ENCODE peak calls at places on chromosome 6, in five cellular contexts. M, U, L, S and Z are unnamed samples.

GRCh38 chr6:81938991-81939773 is 186.7 kb upstream of the TENT5A start:
- DNase-seq in M (no peak), U (no peak), L (no peak), S (no peak), Z (no peak)

GRCh38 chr6:159505140-159505922 is 187.7 kb downstream of the SOD2 start:
- DNase-seq in M (peak; percentile 83), U (no peak), L (no peak), S (no peak), Z (no peak)

GRCh38 chr6:14079433-14079832 is 38.1 kb upstream of the CD83 start:
- DNase-seq in M (no peak), U (no peak), L (no peak), S (no peak), Z (no peak)

GRCh38 chr6:32940656-32941411 is at the start of gene HLA-DMB:
- DNase-seq in M (no peak), U (peak; percentile 87), L (peak; percentile 89), S (no peak), Z (peak; percentile 84)

GRCh38 chr6:20237677-20238460 is 25.6 kb upstream of the MBOAT1 start:
- DNase-seq in M (no peak), U (no peak), L (no peak), S (no peak), Z (no peak)

GRCh38 chr6:150830409-150831165 is 34.9 kb upstream of the MTHFD1L start:
- DNase-seq in M (no peak), U (no peak), L (no peak), S (no peak), Z (no peak)

GRCh38 chr6:54204921-54205511 is 93.8 kb downstream of the MLIP start:
- DNase-seq in M (no peak), U (no peak), L (peak; percentile 9), S (no peak), Z (no peak)

GRCh38 chr6:33205172-33206026 is 944 bp downstream of the HSD17B8 start:
- DNase-seq in M (no peak), U (peak; percentile 29), L (no peak), S (peak; percentile 65), Z (peak; percentile 89)

DNA sequence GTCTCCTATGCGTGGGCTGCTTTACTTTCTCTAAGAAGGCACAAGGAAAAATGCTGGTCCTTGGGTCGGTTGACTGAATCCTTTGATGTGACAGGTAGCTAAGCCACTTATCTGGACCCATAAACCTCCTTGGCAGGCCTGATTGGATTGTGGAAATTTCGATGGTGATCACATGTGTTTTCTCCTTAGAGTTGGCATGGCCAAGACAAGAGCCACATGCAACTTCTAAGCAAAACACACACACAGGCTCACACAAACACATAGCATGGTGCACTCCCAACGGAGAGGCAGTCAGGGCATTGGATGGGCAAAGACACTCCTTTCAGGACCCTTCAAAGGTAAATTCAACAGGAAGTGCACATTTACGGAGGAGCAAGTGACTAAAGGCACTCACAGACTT is 95.2 kb downstream of the PSMG4 start:
- DNase-seq in M (no peak), U (no peak), L (no peak), S (no peak), Z (no peak)
- H3K27ac ChIP-seq in M (no peak overlapping the region), U (no peak overlapping the region), L (no peak overlapping the region), S (no peak overlapping the region), Z (peak overlapping the region; percentile 94)

GRCh38 chr6:137781639-137782038 is 85.4 kb upstream of the TNFAIP3 start:
- DNase-seq in M (no peak), U (no peak), L (no peak), S (no peak), Z (no peak)
- H3K27ac ChIP-seq in M (no peak overlapping the region), U (no peak overlapping the region), L (no peak overlapping the region), S (no peak overlapping the region), Z (no peak overlapping the region)

GRCh38 chr6:105015482-105015881 is 58.6 kb downstream of the LIN28B start:
- DNase-seq in M (no peak), U (no peak), L (no peak), S (no peak), Z (no peak)
- H3K27ac ChIP-seq in M (no peak overlapping the region), U (peak overlapping the region; percentile 33), L (peak overlapping the region; percentile 26), S (no peak overlapping the region), Z (no peak overlapping the region)

GRCh38 chr6:112485140-112485539 is 138.0 kb downstream of the RFPL4B start:
- DNase-seq in M (no peak), U (no peak), L (no peak), S (no peak), Z (no peak)

GRCh38 chr6:112485813-112486212 is 138.7 kb downstream of the RFPL4B start:
- DNase-seq in M (no peak), U (no peak), L (no peak), S (no peak), Z (no peak)

GRCh38 chr6:112481256-112481655 is 134.1 kb downstream of the RFPL4B start:
- DNase-seq in M (no peak), U (no peak), L (no peak), S (no peak), Z (no peak)

GRCh38 chr6:112480551-112480950 is 133.4 kb downstream of the RFPL4B start:
- DNase-seq in M (no peak), U (no peak), L (no peak), S (no peak), Z (no peak)

GRCh38 chr6:112482373-112482772 is 135.2 kb downstream of the RFPL4B start:
- DNase-seq in M (no peak), U (no peak), L (no peak), S (no peak), Z (no peak)
- H3K27ac ChIP-seq in M (no peak overlapping the region), U (no peak overlapping the region), L (no peak overlapping the region), S (no peak overlapping the region), Z (no peak overlapping the region)

DNA sequence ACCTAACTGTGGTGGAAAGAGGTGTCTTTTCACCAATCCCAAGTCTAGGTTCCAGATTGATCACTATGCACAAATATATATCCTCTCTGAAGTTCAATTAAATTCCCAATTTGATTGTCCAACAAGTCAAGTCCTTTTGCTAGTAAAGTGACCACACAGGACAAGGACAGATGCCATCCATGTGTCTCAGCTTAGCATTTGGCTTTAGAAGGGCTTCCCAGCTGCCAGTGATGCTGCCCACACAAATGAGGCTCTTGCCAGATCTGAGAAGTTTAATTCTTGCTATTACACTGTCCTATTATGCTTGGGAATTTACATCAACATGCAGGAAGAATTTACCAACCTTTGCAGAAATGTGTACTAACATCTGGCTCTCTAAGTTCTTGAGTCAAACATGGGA is 108.5 kb downstream of the COL9A1 start:
- DNase-seq in M (no peak), U (no peak), L (no peak), S (no peak), Z (no peak)
- H3K27ac ChIP-seq in M (no peak overlapping the region), U (no peak overlapping the region), L (no peak overlapping the region), S (no peak overlapping the region), Z (no peak overlapping the region)

DNA sequence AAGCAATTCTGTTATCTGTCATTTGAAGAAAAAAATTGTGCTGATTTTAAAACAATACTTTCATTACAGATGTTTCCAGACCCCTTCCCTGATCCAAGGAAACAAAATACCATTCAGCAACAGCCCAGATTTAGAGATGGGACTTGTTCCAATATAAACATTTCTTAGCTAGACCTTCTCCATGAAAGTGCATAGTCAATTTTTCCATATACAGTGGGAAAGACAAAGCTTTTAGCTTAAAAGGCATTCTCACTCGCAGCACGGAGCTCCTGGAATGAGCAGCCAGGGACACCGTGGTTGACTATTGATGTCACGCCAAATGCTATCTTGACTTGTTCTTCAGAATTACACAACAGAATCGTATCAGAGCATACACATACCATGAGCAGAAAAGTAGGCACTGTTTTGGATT is 21.5 kb downstream of the LAMA4 start:
- DNase-seq in M (no peak), U (no peak), L (no peak), S (no peak), Z (no peak)
- H3K27ac ChIP-seq in M (peak overlapping the region; percentile 63), U (no peak overlapping the region), L (no peak overlapping the region), S (peak overlapping the region; percentile 72), Z (no peak overlapping the region)

GRCh38 chr6:162058281-162058875 is 669.2 kb downstream of the PRKN start:
- DNase-seq in M (no peak), U (no peak), L (no peak), S (no peak), Z (no peak)
- H3K27ac ChIP-seq in M (no peak overlapping the region), U (no peak overlapping the region), L (no peak overlapping the region), S (no peak overlapping the region), Z (no peak overlapping the region)

GRCh38 chr6:138541793-138542481 is 42.6 kb upstream of the NHSL1 start:
- DNase-seq in M (no peak), U (no peak), L (no peak), S (no peak), Z (no peak)

GRCh38 chr6:138543648-138544047 is 44.4 kb upstream of the NHSL1 start:
- DNase-seq in M (no peak), U (no peak), L (no peak), S (no peak), Z (no peak)

GRCh38 chr6:138546733-138547185 is 47.5 kb upstream of the NHSL1 start:
- DNase-seq in M (no peak), U (no peak), L (no peak), S (no peak), Z (no peak)

GRCh38 chr6:138545621-138545980 is 46.3 kb upstream of the NHSL1 start:
- DNase-seq in M (peak; percentile 83), U (peak; percentile 78), L (peak; percentile 81), S (peak; percentile 74), Z (no peak)

DNA sequence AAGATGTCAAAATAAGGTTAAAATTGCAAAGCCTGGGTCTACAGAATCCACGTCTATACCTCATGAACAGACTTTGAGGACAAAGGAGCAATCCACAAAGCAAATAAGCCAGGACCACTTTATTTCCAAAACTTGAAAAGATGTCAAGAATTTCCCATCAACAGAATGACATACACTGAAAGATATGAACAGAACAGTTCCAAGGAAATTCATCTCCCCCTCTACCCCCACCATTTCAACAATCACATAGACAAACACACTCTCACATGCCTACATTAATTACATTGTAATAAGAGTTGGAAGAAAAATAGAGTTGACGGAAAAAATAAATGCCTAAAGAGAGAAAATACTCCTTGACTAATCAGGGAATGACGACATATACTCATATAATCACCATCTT is 45.2 kb upstream of the NHSL1 start:
- DNase-seq in M (no peak), U (no peak), L (no peak), S (no peak), Z (no peak)
- H3K27ac ChIP-seq in M (no peak overlapping the region), U (no peak overlapping the region), L (no peak overlapping the region), S (peak overlapping the region; percentile 34), Z (no peak overlapping the region)

DNA sequence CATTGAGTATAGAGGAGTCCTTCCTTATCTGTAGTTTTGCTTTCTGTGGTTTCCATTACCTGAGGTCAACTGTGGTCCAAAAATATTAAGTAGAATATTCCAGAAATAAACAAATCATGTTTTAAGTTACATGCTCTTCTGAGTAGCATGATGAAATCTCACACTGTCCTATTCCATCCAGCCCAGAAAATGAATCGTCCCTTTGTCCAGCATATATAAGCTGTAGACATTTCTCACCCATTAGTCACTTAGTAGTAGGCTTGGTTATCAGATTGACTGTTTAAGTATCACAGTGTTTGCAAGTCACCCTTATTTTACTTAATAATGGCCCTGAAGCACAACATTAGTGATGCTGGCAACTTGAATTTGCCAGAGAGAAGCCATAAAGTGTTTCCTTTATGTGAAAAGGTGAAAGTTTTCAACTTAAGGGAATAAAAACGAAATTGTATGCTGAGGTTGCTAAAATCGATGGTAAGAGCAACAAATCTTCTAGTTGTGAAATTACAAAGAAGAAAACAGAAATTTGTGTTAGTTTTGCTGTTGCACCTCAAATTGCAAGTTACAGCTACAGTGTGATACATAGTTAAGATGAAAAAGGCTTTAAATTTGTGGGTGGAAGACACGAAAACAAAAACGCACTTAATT is 198.6 kb upstream of the SIM1 start:
- DNase-seq in M (no peak), U (no peak), L (no peak), S (no peak), Z (no peak)
- H3K27ac ChIP-seq in M (no peak overlapping the region), U (no peak overlapping the region), L (no peak overlapping the region), S (no peak overlapping the region), Z (no peak overlapping the region)

GRCh38 chr6:87721311-87721710 is 19.3 kb upstream of the AKIRIN2 start:
- DNase-seq in M (no peak), U (no peak), L (no peak), S (no peak), Z (no peak)
- H3K27ac ChIP-seq in M (no peak overlapping the region), U (no peak overlapping the region), L (no peak overlapping the region), S (no peak overlapping the region), Z (no peak overlapping the region)